ENCODE peak calls at places on chromosome 1, in five cellular contexts. Q is CD14-positive monocyte; D is T-helper 1 cell; C is fibroblast of pulmonary artery; G is stimulated activated naive CD4-positive, alpha-beta T cell. S is an unnamed sample.

GRCh38 chr1:27963393-27963792 is 3.6 kb downstream of the XKR8 start:
- DNase-seq in Q (no peak), G (no peak), C (no peak), D (no peak), S (no peak)

GRCh38 chr1:32981003-32981909 is 16.6 kb upstream of the RNF19B start:
- DNase-seq in G (peak), Q (peak), D (peak), C (peak), S (peak)

GRCh38 chr1:2451744-2452582 is 24.1 kb upstream of the PLCH2 start:
- DNase-seq in Q (no peak), D (no peak), C (peak), G (no peak), S (no peak)

GRCh38 chr1:8047112-8047511 is 21.0 kb upstream of the ERRFI1 start:
- DNase-seq in D (no peak), Q (no peak), C (peak), G (no peak), S (no peak)

GRCh38 chr1:168225476-168226190 is at the start of gene SFT2D2:
- DNase-seq in Q (peak), C (peak), G (peak), D (peak), S (peak)

GRCh38 chr1:6101826-6102225 is 56.1 kb downstream of the KCNAB2 start:
- DNase-seq in D (no peak), G (no peak), Q (no peak), C (no peak), S (no peak)

GRCh38 chr1:20080441-20081330 is 10.7 kb downstream of the PLA2G5 start:
- DNase-seq in C (peak), G (no peak), D (no peak), Q (no peak), S (no peak)

GRCh38 chr1:12485231-12486172 is 132.5 kb downstream of the DHRS3 start:
- DNase-seq in G (no peak), D (no peak), Q (no peak), C (no peak), S (no peak)

GRCh38 chr1:200443860-200444259 is 34.0 kb upstream of the ZNF281 start:
- DNase-seq in G (no peak), C (no peak), D (no peak), Q (no peak), S (no peak)

GRCh38 chr1:21072721-21073120 is 104.0 kb downstream of the EIF4G3 start:
- DNase-seq in C (peak), D (no peak), G (no peak), Q (no peak), S (no peak)

GRCh38 chr1:12616709-12617373 is 1.2 kb downstream of the DHRS3 start:
- DNase-seq in G (peak), Q (peak), C (no peak), D (no peak), S (no peak)

GRCh38 chr1:184199036-184199796 is 147.7 kb downstream of the TSEN15 start:
- DNase-seq in Q (no peak), C (peak), G (no peak), D (no peak), S (no peak)

GRCh38 chr1:240946926-240947325 is 335.0 kb upstream of the GREM2 start:
- DNase-seq in G (no peak), C (peak), Q (no peak), D (no peak), S (no peak)

GRCh38 chr1:13682443-13682842 is 17.5 kb upstream of the PRDM2 start:
- DNase-seq in C (no peak), G (no peak), D (no peak), Q (no peak), S (no peak)

GRCh38 chr1:92797961-92798360 is 13.1 kb upstream of the EVI5 start:
- DNase-seq in G (no peak), D (no peak), C (peak), Q (no peak), S (no peak)

GRCh38 chr1:59428828-59429227 is 131.9 kb downstream of the FGGY start:
- DNase-seq in G (no peak), Q (no peak), C (no peak), D (no peak), S (no peak)

GRCh38 chr1:31830511-31830910 is 14.7 kb upstream of the SPOCD1 start:
- DNase-seq in C (no peak), Q (no peak), D (no peak), G (no peak), S (no peak)

GRCh38 chr1:44485229-44485932 is 80.3 kb downstream of the RNF220 start:
- DNase-seq in G (no peak), C (peak), D (no peak), Q (peak), S (no peak)

GRCh38 chr1:168285419-168285790 is 4.7 kb downstream of the TBX19 start:
- DNase-seq in C (no peak), D (no peak), G (no peak), Q (no peak), S (no peak)

GRCh38 chr1:238135708-238136107 is 245.0 kb upstream of the ZP4 start:
- DNase-seq in C (no peak), D (no peak), G (no peak), Q (no peak), S (no peak)

GRCh38 chr1:185388346-185388745 is 71.3 kb upstream of the IVNS1ABP start:
- DNase-seq in G (no peak), C (no peak), D (no peak), Q (no peak), S (no peak)

GRCh38 chr1:235831148-235831547 is 35.6 kb downstream of the LYST start:
- DNase-seq in C (peak), G (no peak), Q (peak), D (no peak), S (no peak)

GRCh38 chr1:156896490-156897033 is 3.0 kb downstream of the PEAR1 start:
- DNase-seq in D (no peak), G (no peak), C (peak), Q (no peak), S (no peak)